ENCODE peak calls at places on chromosomes 13 and 19, in eight cellular contexts. Q is thoracic aorta, H is RWPE2, A is tibial artery, J is AG10803, L is GM12865, R is body of pancreas, K is kidney. E is an unnamed sample.
A peak's percentile ranks its signal among the peaks of the same experiment; 100 is the strongest.

GRCh38 chr19:39502640-39503417 is 4.1 kb downstream of the DLL3 start:
- DNase-seq in Q (no peak), K (peak; percentile 80), L (peak; percentile 85), H (no peak), R (peak; percentile 50), J (peak; percentile 73), A (no peak), E (peak; percentile 91)

GRCh38 chr13:49579501-49579900 is 5.9 kb downstream of the RCBTB1 start:
- DNase-seq in A (no peak), L (no peak), Q (no peak), J (no peak), H (no peak), R (no peak), K (no peak), E (no peak)

GRCh38 chr13:106001443-106001842 is 534.0 kb downstream of the EFNB2 start:
- DNase-seq in Q (no peak), A (no peak), J (no peak), K (no peak), H (no peak), L (no peak), R (no peak), E (no peak)

GRCh38 chr19:41531438-41532311 is 44.3 kb upstream of the CEACAM21 start:
- DNase-seq in L (peak; percentile 89), H (no peak), J (peak; percentile 63), Q (peak; percentile 22), K (peak; percentile 87), A (peak; percentile 76), R (peak; percentile 82), E (peak; percentile 72)

GRCh38 chr13:111429064-111429558 is 108.7 kb downstream of the TEX29 start:
- DNase-seq in R (peak; percentile 72), K (no peak), A (no peak), H (no peak), J (peak; percentile 31), Q (no peak), L (peak; percentile 29), E (peak; percentile 64)

GRCh38 chr19:1952635-1953034 is 11.7 kb downstream of the CSNK1G2 start:
- DNase-seq in K (peak; percentile 63), A (no peak), R (no peak), H (no peak), J (no peak), L (no peak), Q (no peak), E (no peak)

GRCh38 chr13:99129050-99129449 is 71.6 kb upstream of the UBAC2 start:
- DNase-seq in L (no peak), J (no peak), Q (no peak), A (no peak), R (no peak), K (no peak), H (no peak), E (no peak)

GRCh38 chr13:29182216-29182615 is 362.1 kb downstream of the MTUS2 start:
- DNase-seq in A (no peak), R (no peak), K (no peak), L (no peak), J (no peak), H (no peak), Q (no peak), E (no peak)

GRCh38 chr13:50410921-50411712 is 395.9 kb downstream of the KCNRG start:
- DNase-seq in J (peak; percentile 76), L (no peak), Q (peak; percentile 13), K (peak; percentile 82), A (peak; percentile 28), H (peak; percentile 57), R (no peak), E (no peak)

GRCh38 chr19:13827656-13828055 is 32.4 kb downstream of the ZSWIM4 start:
- DNase-seq in R (no peak), A (no peak), K (no peak), H (no peak), Q (no peak), L (no peak), J (no peak), E (no peak)

GRCh38 chr19:41308450-41309224 is 1.3 kb upstream of the CCDC97 start:
- DNase-seq in H (no peak), R (peak; percentile 94), Q (peak; percentile 91), J (peak; percentile 85), L (peak; percentile 92), A (peak; percentile 98), K (peak; percentile 95), E (peak; percentile 81)

GRCh38 chr19:1864480-1865171 is 1.2 kb upstream of the KLF16 start:
- DNase-seq in H (no peak), K (peak; percentile 92), R (peak; percentile 73), Q (no peak), A (peak; percentile 66), L (peak; percentile 89), J (peak; percentile 59), E (peak; percentile 88)

GRCh38 chr19:1364070-1364719 is 19.5 kb upstream of the NDUFS7 start:
- DNase-seq in K (no peak), Q (no peak), L (no peak), H (no peak), J (no peak), A (no peak), R (no peak), E (peak; percentile 71)

GRCh38 chr13:35884211-35884610 is 247.0 kb downstream of the DCLK1 start:
- DNase-seq in H (no peak), R (no peak), Q (no peak), A (no peak), J (peak; percentile 21), L (no peak), K (no peak), E (no peak)

GRCh38 chr13:106213028-106213427 is 322.4 kb downstream of the EFNB2 start:
- DNase-seq in J (no peak), H (no peak), R (no peak), A (no peak), L (no peak), Q (no peak), K (no peak), E (no peak)

GRCh38 chr19:35248310-35249145 is at the start of gene LSR:
- DNase-seq in R (peak; percentile 96), Q (no peak), J (no peak), H (peak; percentile 96), L (peak; percentile 95), K (peak; percentile 97), A (no peak), E (peak; percentile 97)

GRCh38 chr19:36196249-36196648 is 18.2 kb downstream of the ZNF565 start:
- DNase-seq in Q (no peak), K (no peak), A (no peak), J (no peak), H (no peak), L (peak; percentile 38), R (no peak), E (no peak)

DNA sequence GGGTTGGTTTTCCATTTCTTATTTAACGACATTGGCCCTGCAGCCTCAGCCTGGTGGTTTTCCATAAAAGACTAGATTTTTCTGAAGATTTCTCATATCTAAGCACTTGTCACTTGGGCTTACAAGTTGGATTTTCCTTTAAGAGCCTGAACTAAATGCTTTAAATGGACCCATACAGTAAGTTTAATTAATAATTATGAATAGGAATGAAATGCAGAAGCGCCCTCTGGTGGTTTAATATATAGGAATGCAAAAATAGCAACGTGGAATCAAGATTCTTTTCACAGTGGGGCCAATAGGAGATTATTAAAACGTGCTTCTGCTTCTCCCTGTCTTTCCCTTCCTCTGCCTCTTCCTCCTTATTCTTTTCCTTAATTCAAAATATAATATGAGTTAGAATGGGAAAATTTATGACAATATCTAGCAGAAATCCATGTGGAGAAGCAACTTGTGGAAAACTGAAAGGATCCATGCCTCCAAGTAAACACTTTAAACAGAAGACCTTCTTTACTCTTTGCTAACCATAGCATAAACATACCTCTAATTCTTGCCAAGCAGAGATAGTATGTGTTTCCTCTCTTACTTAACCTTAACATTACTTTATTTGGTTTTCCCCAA is 324.0 kb downstream of the GPC5 start:
- DNase-seq in J (no peak), A (no peak), K (no peak), Q (no peak), H (no peak), R (no peak), L (peak; percentile 15), E (peak; percentile 16)
- TF ChIP-seq CTCF in J (peak; percentile 24), A (peak; percentile 23), K (peak; percentile 50), Q (peak; percentile 43), H (peak; percentile 81), R (peak; percentile 49), L (peak; percentile 41), E (peak; percentile 28)

GRCh38 chr19:5339950-5340636 is 519 bp downstream of the PTPRS start:
- DNase-seq in J (no peak), H (no peak), R (no peak), Q (no peak), A (no peak), K (no peak), L (no peak), E (peak; percentile 68)
- TF ChIP-seq CTCF in J (no peak), H (peak; percentile 27), R (no peak), Q (no peak), A (no peak), K (no peak), L (peak; percentile 3), E (no peak)

GRCh38 chr19:6026390-6026897 is 48.5 kb upstream of the RANBP3 start:
- DNase-seq in A (peak; percentile 1), L (no peak), H (no peak), K (peak; percentile 7), R (peak; percentile 41), J (no peak), Q (no peak), E (no peak)
- TF ChIP-seq CTCF in A (no peak), L (no peak), H (no peak), K (no peak), R (no peak), J (no peak), Q (no peak), E (no peak)

GRCh38 chr13:22789027-22789593 is 391.7 kb upstream of the SGCG start:
- DNase-seq in H (no peak), R (no peak), J (no peak), K (no peak), Q (no peak), L (no peak), A (no peak), E (no peak)

GRCh38 chr13:22789916-22790315 is 390.9 kb upstream of the SGCG start:
- DNase-seq in H (no peak), K (no peak), L (no peak), A (no peak), J (no peak), Q (no peak), R (no peak), E (no peak)

GRCh38 chr13:22793598-22794134 is 387.1 kb upstream of the SGCG start:
- DNase-seq in J (no peak), Q (no peak), H (no peak), A (no peak), L (no peak), K (no peak), R (no peak), E (no peak)
- TF ChIP-seq CTCF in J (no peak), Q (no peak), H (no peak), A (no peak), L (no peak), K (no peak), R (no peak), E (no peak)

E was measured in GM13976.